ENCODE peak calls at places on chromosomes 5 and 9, in four cellular contexts. R is uterus, S is mucosa of descending colon, W is astrocyte of the cerebellum. I is an unnamed sample.

GRCh38 chr9:33117816-33118215 is 41.3 kb upstream of the SMU1 start:
- DNase-seq in R (no peak), S (no peak), W (no peak), I (no peak)

GRCh38 chr5:166710275-166710674 is 1581.2 kb upstream of the WWC1 start:
- DNase-seq in R (no peak), S (no peak), W (no peak), I (no peak)

GRCh38 chr9:22452415-22453010 is 5.9 kb downstream of the DMRTA1 start:
- DNase-seq in R (peak; percentile 24), S (no peak), W (peak; percentile 22), I (peak; percentile 72)

GRCh38 chr5:150487199-150488061 is 20.5 kb upstream of the NDST1 start:
- DNase-seq in R (no peak), S (no peak), W (no peak), I (no peak)

GRCh38 chr9:127214421-127215265 is 49.9 kb upstream of the GARNL3 start:
- DNase-seq in R (no peak), S (no peak), W (peak; percentile 27), I (peak; percentile 90)

GRCh38 chr9:114096041-114096511 is 3.0 kb downstream of the KIF12 start:
- DNase-seq in R (peak; percentile 14), S (no peak), W (no peak), I (peak; percentile 86)

GRCh38 chr9:134188421-134189166 is 24.2 kb upstream of the RNU6ATAC start:
- DNase-seq in R (peak; percentile 20), S (no peak), W (no peak), I (peak; percentile 43)

GRCh38 chr5:154390096-154390495 is 55.7 kb upstream of the SAP30L start:
- DNase-seq in R (no peak), S (no peak), W (no peak), I (no peak)

GRCh38 chr5:143402464-143403356 is 776 bp downstream of the NR3C1 start:
- DNase-seq in R (peak; percentile 58), S (peak; percentile 86), W (peak; percentile 12), I (peak; percentile 84)

GRCh38 chr5:165642366-165642765 is 2136.9 kb downstream of the MAT2B start:
- DNase-seq in R (no peak), S (no peak), W (no peak), I (no peak)

GRCh38 chr5:16937503-16938161 is 1.5 kb upstream of the MYO10 start:
- DNase-seq in R (no peak), S (no peak), W (no peak), I (no peak)

GRCh38 chr5:94782376-94782775 is 163.9 kb downstream of the SLF1 start:
- DNase-seq in R (no peak), S (no peak), W (no peak), I (no peak)

GRCh38 chr5:125823572-125823971 is 599.6 kb upstream of the GRAMD2B start:
- DNase-seq in R (no peak), S (no peak), W (no peak), I (no peak)

GRCh38 chr5:160339406-160340140 is 27.2 kb upstream of the CCNJL start:
- DNase-seq in R (no peak), S (no peak), W (peak; percentile 11), I (no peak)

GRCh38 chr5:43065384-43066230 is 25.5 kb upstream of the ANXA2R start:
- DNase-seq in R (peak; percentile 55), S (peak; percentile 77), W (no peak), I (no peak)

GRCh38 chr5:58460727-58461286 is 921 bp upstream of the PLK2 start:
- DNase-seq in R (peak; percentile 91), S (peak; percentile 92), W (peak; percentile 75), I (peak; percentile 98)

GRCh38 chr5:58462154-58462553 is 2.3 kb upstream of the PLK2 start:
- DNase-seq in R (no peak), S (no peak), W (no peak), I (no peak)

GRCh38 chr5:58458851-58459275 is 1.0 kb downstream of the PLK2 start:
- DNase-seq in R (no peak), S (no peak), W (no peak), I (no peak)

GRCh38 chr5:58459276-58459859 is 518 bp downstream of the PLK2 start:
- DNase-seq in R (peak; percentile 21), S (no peak), W (no peak), I (peak; percentile 78)

GRCh38 chr5:58459860-58460726 is at the start of gene PLK2:
- DNase-seq in R (peak; percentile 96), S (peak; percentile 95), W (peak; percentile 91), I (peak; percentile 95)
- H3K4me3 ChIP-seq in R (peak within 1 kb of the TSS; percentile 82), S (peak within 1 kb of the TSS; percentile 74), W (peak within 1 kb of the TSS; percentile 69), I (peak within 1 kb of the TSS; percentile 98)

DNA sequence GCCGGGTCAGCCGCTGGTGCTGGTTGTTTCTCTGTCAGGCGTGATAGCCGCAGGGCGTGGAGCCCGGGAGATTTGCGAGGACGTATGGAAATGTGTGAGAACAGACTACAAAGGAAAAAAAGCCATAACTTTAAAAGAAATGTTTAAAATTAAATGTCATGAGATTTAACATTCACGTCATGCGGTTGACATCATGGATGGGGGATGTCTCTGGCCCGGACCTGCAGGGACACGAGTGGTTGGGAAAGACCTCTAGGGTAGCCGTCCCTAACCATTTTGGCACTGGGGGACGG is 643 bp upstream of the RNF130 start:
- DNase-seq in R (no peak), S (no peak), W (no peak), I (no peak)
- H3K4me3 ChIP-seq in R (peak overlapping the region; percentile 53), S (no peak overlapping the region), W (peak overlapping the region; percentile 80), I (no peak overlapping the region)

GRCh38 chr5:119338326-119338957 is 17.4 kb upstream of the TNFAIP8 start:
- DNase-seq in R (no peak), S (no peak), W (no peak), I (no peak)

GRCh38 chr5:119336846-119337564 is 18.8 kb upstream of the TNFAIP8 start:
- DNase-seq in R (no peak), S (no peak), W (no peak), I (no peak)

GRCh38 chr5:119340597-119341218 is 15.1 kb upstream of the TNFAIP8 start:
- DNase-seq in R (no peak), S (no peak), W (no peak), I (no peak)

GRCh38 chr5:119339965-119340364 is 15.9 kb upstream of the TNFAIP8 start:
- DNase-seq in R (no peak), S (no peak), W (no peak), I (no peak)

DNA sequence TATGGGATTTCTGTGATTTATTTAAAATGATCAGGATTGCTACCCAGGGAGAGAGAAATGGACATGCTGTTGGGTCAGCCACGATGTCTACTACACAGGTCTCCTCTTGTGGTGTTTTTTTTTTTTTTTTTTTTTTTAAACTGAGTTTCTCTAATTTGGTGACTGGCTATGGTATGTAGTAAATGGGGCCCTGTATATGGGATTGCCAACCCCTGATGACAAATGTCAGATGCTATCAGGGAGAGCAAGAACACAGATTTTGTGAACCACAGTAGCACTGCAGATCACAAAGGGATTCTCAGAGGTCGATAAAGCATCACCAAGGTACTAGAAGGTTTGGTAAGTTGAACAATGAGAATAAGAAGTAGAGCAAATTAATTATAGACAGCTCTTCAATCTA is 16.5 kb upstream of the TNFAIP8 start:
- DNase-seq in R (no peak), S (no peak), W (no peak), I (no peak)
- H3K4me3 ChIP-seq in R (no peak overlapping the region), S (no peak overlapping the region), W (no peak overlapping the region), I (no peak overlapping the region)

DNA sequence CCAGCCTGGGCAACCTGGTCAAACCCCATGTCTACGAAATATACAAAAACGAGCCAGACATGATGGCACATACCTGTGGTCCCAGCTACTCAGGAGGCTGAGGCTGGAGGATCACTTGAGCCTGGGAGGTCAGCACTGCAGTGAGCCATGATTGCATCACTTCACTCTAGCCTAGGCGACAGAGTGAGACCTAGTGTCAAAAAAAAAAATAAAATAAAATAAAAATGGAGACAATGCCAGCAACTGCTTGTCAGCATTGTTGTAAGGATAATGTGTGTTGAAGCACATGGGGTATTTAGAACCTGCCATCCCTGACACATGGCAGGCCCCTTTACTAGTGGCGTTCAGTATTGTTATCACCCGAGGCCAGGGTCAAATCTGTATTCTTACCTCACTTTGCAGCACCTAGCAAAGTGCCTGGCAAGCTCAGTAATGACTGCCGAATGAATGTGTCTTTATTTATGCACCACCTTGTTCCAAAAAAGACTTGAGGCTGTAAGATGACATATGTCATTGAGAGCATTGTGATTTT is 32.4 kb upstream of the CRB2 start:
- DNase-seq in R (no peak), S (no peak), W (no peak), I (no peak)
- H3K4me3 ChIP-seq in R (no peak overlapping the region), S (no peak overlapping the region), W (no peak overlapping the region), I (no peak overlapping the region)

GRCh38 chr5:55572011-55572410 is 37.2 kb upstream of the PLPP1 start:
- DNase-seq in R (no peak), S (no peak), W (no peak), I (no peak)

GRCh38 chr5:55569513-55569865 is 34.7 kb upstream of the PLPP1 start:
- DNase-seq in R (no peak), S (no peak), W (no peak), I (no peak)

GRCh38 chr5:55570026-55570425 is 35.3 kb upstream of the PLPP1 start:
- DNase-seq in R (no peak), S (no peak), W (no peak), I (no peak)

GRCh38 chr5:55572600-55572999 is 37.8 kb upstream of the PLPP1 start:
- DNase-seq in R (no peak), S (no peak), W (no peak), I (no peak)

DNA sequence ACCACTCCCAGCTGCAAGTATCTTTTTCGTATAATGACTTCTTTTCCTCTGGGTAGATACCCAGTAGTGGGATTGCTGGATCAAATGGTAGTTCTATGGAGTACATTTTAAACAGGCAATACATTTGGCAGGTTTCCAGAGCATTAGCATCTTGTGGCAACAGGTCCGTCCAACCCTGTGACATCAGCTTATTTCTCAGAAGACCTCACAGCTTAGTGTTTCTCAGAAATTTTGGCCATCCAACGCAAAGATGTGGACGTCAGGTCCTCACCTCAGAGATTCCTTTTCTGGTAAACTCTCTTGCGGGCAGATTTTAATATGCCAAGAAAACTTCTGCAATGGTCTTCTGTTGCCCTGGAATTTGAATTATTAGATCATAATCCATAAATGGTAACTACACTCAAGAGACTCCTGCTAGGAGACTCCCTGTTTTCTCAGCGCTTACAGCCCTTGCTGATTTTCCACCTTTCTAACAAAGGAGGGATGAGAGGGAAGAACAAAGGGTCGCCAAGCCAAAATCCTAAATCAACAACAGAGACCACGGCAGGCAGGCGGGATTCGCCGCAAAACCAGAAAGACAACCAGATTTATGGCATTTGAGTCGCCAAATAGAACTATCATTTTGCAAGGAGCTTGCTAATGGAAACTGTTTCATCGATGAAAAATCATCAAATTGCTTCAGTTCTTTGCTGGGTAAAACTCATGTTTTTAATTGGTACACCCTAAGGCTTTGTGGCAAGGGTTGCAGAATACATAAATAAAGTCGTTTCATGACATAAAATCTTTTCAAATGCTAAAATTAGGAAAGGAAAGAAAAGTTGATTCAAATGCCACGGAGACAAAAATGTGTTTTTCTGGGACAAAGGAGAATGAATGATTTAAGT is 34.1 kb upstream of the PLPP1 start:
- DNase-seq in R (no peak), S (no peak), W (no peak), I (no peak)
- H3K4me3 ChIP-seq in R (peak overlapping the region; percentile 1), S (no peak overlapping the region), W (no peak overlapping the region), I (no peak overlapping the region)

I was measured in endodermal cell.